ENCODE peak calls at places on chromosomes 13 and 19, in ten cellular contexts. T, O, J, C, W, U, I, Z, N and S are unnamed samples.

GRCh38 chr13:27135023-27135422 is 36.6 kb downstream of the USP12 start:
- DNase-seq in T (no peak), O (no peak), W (no peak), I (no peak), Z (no peak), U (no peak), N (no peak), J (no peak), C (no peak), S (no peak)

GRCh38 chr13:23021921-23022320 is 158.9 kb upstream of the SGCG start:
- DNase-seq in I (no peak), O (no peak), W (no peak), T (no peak), Z (no peak), U (no peak), C (no peak), N (no peak), J (no peak), S (no peak)

GRCh38 chr13:114049026-114049425 is 75.2 kb upstream of the C13orf46 start:
- DNase-seq in O (no peak), U (no peak), C (no peak), W (no peak), N (no peak), I (no peak), J (no peak), T (no peak), Z (no peak), S (no peak)

GRCh38 chr13:33284016-33284415 is 1.5 kb downstream of the STARD13 start:
- DNase-seq in J (no peak), Z (no peak), U (no peak), C (no peak), I (no peak), T (no peak), W (no peak), O (no peak), N (no peak), S (no peak)

GRCh38 chr19:47190167-47190727 is 40.8 kb downstream of the BBC3 start:
- DNase-seq in I (no peak), C (peak; percentile 48), T (no peak), Z (no peak), N (no peak), O (peak; percentile 63), U (no peak), J (peak; percentile 37), W (no peak), S (peak; percentile 54)

GRCh38 chr19:15251010-15251748 is 18.9 kb upstream of the EPHX3 start:
- DNase-seq in T (no peak), I (no peak), C (no peak), W (no peak), N (no peak), Z (no peak), O (no peak), U (no peak), J (peak; percentile 55), S (peak; percentile 56)

GRCh38 chr13:51921790-51922740 is 60.3 kb downstream of the CCDC70 start:
- DNase-seq in C (no peak), T (no peak), U (no peak), Z (peak; percentile 58), W (no peak), J (no peak), I (no peak), O (no peak), N (no peak), S (no peak)

GRCh38 chr19:55390461-55390880 is 4.7 kb downstream of the RPL28 start:
- DNase-seq in O (no peak), U (no peak), I (no peak), W (no peak), C (no peak), Z (no peak), T (no peak), N (no peak), J (no peak), S (no peak)

GRCh38 chr19:29117926-29118325 is 95.0 kb downstream of the UQCRFS1 start:
- DNase-seq in C (no peak), N (no peak), I (no peak), U (no peak), J (no peak), Z (no peak), O (no peak), T (no peak), W (no peak), S (no peak)

GRCh38 chr13:114097893-114098688 is 34.3 kb downstream of the RASA3 start:
- DNase-seq in U (no peak), N (no peak), Z (no peak), I (no peak), C (no peak), O (no peak), J (no peak), W (no peak), T (no peak), S (no peak)

GRCh38 chr13:31166591-31166990 is 4.9 kb upstream of the HSPH1 start:
- DNase-seq in J (no peak), Z (no peak), U (no peak), W (no peak), I (no peak), C (no peak), O (no peak), T (no peak), N (no peak), S (no peak)

GRCh38 chr19:44552324-44552723 is 22.8 kb upstream of the CEACAM20 start:
- DNase-seq in Z (no peak), N (no peak), J (peak; percentile 66), U (no peak), W (no peak), C (no peak), I (no peak), T (no peak), O (no peak), S (no peak)

GRCh38 chr13:48862572-48862971 is 113.1 kb upstream of the FNDC3A start:
- DNase-seq in C (no peak), J (no peak), T (no peak), W (no peak), Z (no peak), I (no peak), U (no peak), N (no peak), O (no peak), S (no peak)

GRCh38 chr19:2756921-2757881 is 17.4 kb upstream of the SLC39A3 start:
- DNase-seq in N (no peak), W (no peak), C (no peak), O (no peak), U (no peak), J (no peak), T (no peak), Z (no peak), I (no peak), S (no peak)

GRCh38 chr19:16005925-16006324 is 57.1 kb downstream of the OR10H4 start:
- DNase-seq in O (no peak), N (no peak), T (peak; percentile 66), U (no peak), J (no peak), I (no peak), W (no peak), C (no peak), Z (no peak), S (no peak)

GRCh38 chr13:47459512-47459911 is 541.6 kb downstream of the SUCLA2 start:
- DNase-seq in W (no peak), O (no peak), I (no peak), N (no peak), C (no peak), U (no peak), T (no peak), J (no peak), Z (no peak), S (no peak)

GRCh38 chr19:14516746-14517438 is 1.3 kb downstream of the DNAJB1 start:
- DNase-seq in I (no peak), O (no peak), Z (no peak), U (no peak), N (no peak), C (no peak), J (no peak), T (no peak), W (no peak), S (no peak)